ENCODE peak calls at places on chromosomes 13 and 19, in ten cellular contexts. W, S, A, M, I, H, N, T, O and L are unnamed samples.

GRCh38 chr13:25839356-25839755 is 212.5 kb downstream of the SHISA2 start:
- DNase-seq in I (no peak), N (no peak), A (no peak), T (no peak), H (no peak), O (no peak), S (no peak), M (no peak), W (no peak), L (no peak)

GRCh38 chr19:17522988-17523872 is 11.8 kb downstream of the PGLS start:
- DNase-seq in A (peak; percentile 49), I (peak; percentile 57), N (no peak), M (no peak), W (no peak), T (peak; percentile 47), H (no peak), S (peak; percentile 45), O (no peak), L (no peak)

GRCh38 chr19:17525141-17525540 is 13.7 kb downstream of the PGLS start:
- DNase-seq in T (no peak), A (no peak), S (no peak), M (no peak), W (no peak), O (no peak), N (no peak), I (no peak), H (no peak), L (no peak)

GRCh38 chr19:43748205-43748594 is 6.6 kb downstream of the SMG9 start:
- DNase-seq in H (no peak), M (no peak), A (no peak), I (no peak), W (no peak), N (no peak), O (no peak), S (no peak), T (no peak), L (no peak)

GRCh38 chr13:40986328-40986856 is 32.7 kb downstream of the ELF1 start:
- DNase-seq in A (no peak), W (no peak), I (no peak), O (no peak), M (no peak), T (no peak), N (peak; percentile 76), S (no peak), H (no peak), L (no peak)

GRCh38 chr13:98672947-98673545 is 79.4 kb downstream of the SLC15A1 start:
- DNase-seq in N (peak; percentile 75), O (peak; percentile 71), S (peak; percentile 19), W (peak; percentile 56), T (peak; percentile 75), A (peak; percentile 73), H (peak; percentile 59), M (peak; percentile 48), I (peak; percentile 66), L (peak; percentile 21)

GRCh38 chr13:23433171-23434153 is at the start of gene SACS:
- DNase-seq in T (no peak), S (no peak), I (no peak), A (no peak), O (no peak), H (peak; percentile 55), N (peak; percentile 52), W (no peak), M (peak; percentile 31), L (no peak)

GRCh38 chr13:33125821-33126570 is 109.8 kb downstream of the KL start:
- DNase-seq in N (peak; percentile 97), S (no peak), M (peak; percentile 80), A (no peak), T (peak; percentile 77), H (peak; percentile 98), O (peak; percentile 52), W (peak; percentile 94), I (peak; percentile 76), L (no peak)

GRCh38 chr13:32496574-32497160 is 41.9 kb downstream of the N4BP2L2 start:
- DNase-seq in S (no peak), O (no peak), N (no peak), A (no peak), T (no peak), W (no peak), H (no peak), I (no peak), M (no peak), L (no peak)

GRCh38 chr13:104805346-104805745 is 1730.1 kb downstream of the EFNB2 start:
- DNase-seq in N (no peak), T (no peak), I (no peak), O (no peak), M (no peak), W (peak; percentile 15), H (no peak), S (no peak), A (no peak), L (no peak)

GRCh38 chr13:41004875-41005693 is 14.0 kb downstream of the ELF1 start:
- DNase-seq in W (no peak), I (no peak), M (no peak), H (no peak), A (no peak), T (no peak), S (no peak), N (no peak), O (no peak), L (no peak)

GRCh38 chr13:31149604-31150003 is 12.1 kb downstream of the HSPH1 start:
- DNase-seq in N (no peak), M (no peak), O (no peak), H (no peak), A (no peak), I (no peak), W (no peak), S (no peak), T (no peak), L (no peak)

GRCh38 chr13:31154939-31155338 is 6.8 kb downstream of the HSPH1 start:
- DNase-seq in N (peak; percentile 65), W (no peak), T (no peak), I (no peak), M (no peak), S (no peak), A (no peak), H (no peak), O (no peak), L (no peak)

GRCh38 chr13:31150315-31150985 is 11.3 kb downstream of the HSPH1 start:
- DNase-seq in H (no peak), O (no peak), T (no peak), S (no peak), I (no peak), M (no peak), W (no peak), N (no peak), A (no peak), L (no peak)

GRCh38 chr13:31151837-31152236 is 9.9 kb downstream of the HSPH1 start:
- DNase-seq in W (no peak), S (no peak), N (no peak), M (no peak), H (no peak), O (no peak), T (no peak), A (no peak), I (no peak), L (no peak)
- H3K27ac ChIP-seq in W (no peak overlapping the region), S (no peak overlapping the region), N (no peak overlapping the region), M (no peak overlapping the region), H (no peak overlapping the region), O (no peak overlapping the region), T (no peak overlapping the region), A (no peak overlapping the region), I (no peak overlapping the region), L (no peak overlapping the region)

GRCh38 chr19:33394006-33394722 is 20.7 kb downstream of the CEBPG start:
- DNase-seq in M (peak; percentile 75), H (peak; percentile 53), S (no peak), W (peak; percentile 47), T (peak; percentile 65), O (peak; percentile 58), A (no peak), N (peak; percentile 69), I (no peak), L (peak; percentile 83)
- H3K27ac ChIP-seq in M (peak overlapping the region; percentile 6), H (no peak overlapping the region), S (no peak overlapping the region), W (no peak overlapping the region), T (no peak overlapping the region), O (no peak overlapping the region), A (peak overlapping the region; percentile 55), N (no peak overlapping the region), I (peak overlapping the region; percentile 16), L (peak overlapping the region; percentile 34)

GRCh38 chr13:51636349-51636890 is 52.2 kb downstream of the WDFY2 start:
- DNase-seq in S (no peak), W (no peak), T (no peak), H (no peak), O (no peak), A (peak; percentile 63), N (no peak), I (no peak), M (no peak), L (no peak)
- H3K27ac ChIP-seq in S (no peak overlapping the region), W (no peak overlapping the region), T (no peak overlapping the region), H (no peak overlapping the region), O (no peak overlapping the region), A (peak overlapping the region; percentile 44), N (no peak overlapping the region), I (no peak overlapping the region), M (no peak overlapping the region), L (no peak overlapping the region)

DNA sequence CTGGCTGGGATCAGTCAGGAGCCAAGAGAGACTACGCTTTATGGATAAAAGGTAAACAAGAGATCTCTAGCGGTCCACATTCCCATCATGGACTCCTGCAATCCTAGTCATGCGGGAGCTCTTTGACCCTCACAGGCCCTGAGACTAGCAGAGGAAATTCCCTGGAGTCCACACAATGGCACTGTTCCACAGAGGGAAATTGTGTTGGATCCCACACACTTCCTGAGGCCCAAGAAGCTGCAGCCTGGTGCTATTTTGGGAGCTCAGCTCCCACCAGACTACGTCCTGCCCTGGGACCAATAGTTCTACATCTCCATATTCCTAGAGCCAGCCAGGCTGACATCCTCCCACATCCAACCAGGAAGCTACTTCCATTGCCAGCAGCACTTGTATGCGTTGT is 2358.4 kb downstream of the PCDH9 start:
- DNase-seq in S (no peak), W (no peak), M (no peak), T (no peak), N (no peak), I (peak; percentile 45), H (peak; percentile 0), O (no peak), A (no peak), L (no peak)
- H3K27ac ChIP-seq in S (no peak overlapping the region), W (no peak overlapping the region), M (no peak overlapping the region), T (no peak overlapping the region), N (no peak overlapping the region), I (no peak overlapping the region), H (no peak overlapping the region), O (no peak overlapping the region), A (no peak overlapping the region), L (no peak overlapping the region)

DNA sequence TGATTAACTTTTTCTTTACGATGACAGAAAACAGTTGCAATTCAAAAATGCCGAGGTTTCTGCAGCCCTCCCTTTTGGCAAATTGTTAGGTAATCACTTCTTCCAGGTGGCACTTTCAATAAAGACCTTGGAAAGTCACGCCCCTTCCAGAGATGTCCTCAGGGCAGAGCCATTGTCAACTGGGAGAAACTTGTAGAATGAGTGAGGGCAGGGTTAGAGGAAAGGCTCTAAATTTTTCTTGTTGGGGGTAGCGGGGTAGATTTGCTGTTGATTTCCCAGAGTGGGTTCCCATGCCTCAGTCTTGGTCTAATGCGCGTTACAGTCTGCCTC is 421.1 kb downstream of the FGF9 start:
- DNase-seq in H (no peak), S (no peak), T (no peak), W (no peak), N (no peak), M (no peak), A (no peak), I (no peak), O (no peak), L (no peak)
- H3K27ac ChIP-seq in H (no peak overlapping the region), S (no peak overlapping the region), T (no peak overlapping the region), W (no peak overlapping the region), N (peak overlapping the region; percentile 38), M (no peak overlapping the region), A (no peak overlapping the region), I (no peak overlapping the region), O (no peak overlapping the region), L (no peak overlapping the region)